ENCODE peak calls at places on chromosomes 16 and 17, in six cellular contexts. J is AG09319; M is small intestine; I is activated T-helper 1 cell treated with anti-CD3 and anti-CD28 coated beads, Interleukin-12 subunit alpha, Interleukin-12 subunit beta, Interleukin-2, Interleukin-4 antibody, amounts not matched to agents 30 ng/mL and 10 ng/mL and 1 ng/mL, durations not matched to agents 14 hours and 24 hours and 36 hours; W is NCI-H2081 treated with DMSO at 0.1 percent for 48 hours; R is mesendoderm. F is an unnamed sample.

GRCh38 chr16:86554599-86554916 is 477 bp downstream of the MTHFSD start:
- DNase-seq in I (no peak), J (no peak), W (no peak), M (no peak), R (peak), F (no peak)

GRCh38 chr16:66416136-66416535 is 11.0 kb upstream of the BEAN1 start:
- DNase-seq in W (no peak), I (no peak), J (no peak), R (no peak), M (no peak), F (no peak)

GRCh38 chr17:79657861-79658810 is 47.3 kb upstream of the RBFOX3 start:
- DNase-seq in J (no peak), M (no peak), W (no peak), I (no peak), R (peak), F (no peak)

GRCh38 chr17:68292689-68293040 is 1.4 kb downstream of the ARSG start:
- DNase-seq in M (no peak), W (no peak), J (no peak), I (no peak), R (no peak), F (no peak)

GRCh38 chr17:57874434-57875108 is 24.7 kb upstream of the MRPS23 start:
- DNase-seq in W (no peak), I (no peak), R (peak), J (peak), M (no peak), F (no peak)

GRCh38 chr16:9378876-9379275 is 287.4 kb downstream of the HAPSTR1 start:
- DNase-seq in I (no peak), M (no peak), J (no peak), R (peak), W (no peak), F (no peak)

GRCh38 chr16:69107311-69107962 is 2.0 kb downstream of the HAS3 start:
- DNase-seq in J (no peak), W (no peak), M (peak), I (no peak), R (peak), F (no peak)

GRCh38 chr17:77291591-77292386 is 151.0 kb downstream of the SEC14L1 start:
- DNase-seq in W (no peak), R (no peak), I (no peak), M (no peak), J (no peak), F (no peak)

GRCh38 chr16:29920690-29921371 is 5.2 kb downstream of the KCTD13 start:
- DNase-seq in J (no peak), I (no peak), M (no peak), W (no peak), R (no peak), F (no peak)

GRCh38 chr16:48194828-48195566 is 39.2 kb upstream of the ABCC12 start:
- DNase-seq in W (peak), J (no peak), I (no peak), M (peak), R (no peak), F (no peak)

GRCh38 chr17:40122944-40123810 is 1.4 kb downstream of the MSL1 start:
- DNase-seq in I (peak), J (no peak), W (no peak), M (peak), R (peak), F (peak)

GRCh38 chr16:66510711-66511614 is 39.0 kb downstream of the TK2 start:
- DNase-seq in M (no peak), R (no peak), J (no peak), W (no peak), I (no peak), F (no peak)

GRCh38 chr16:66294507-66294906 is 72.0 kb upstream of the CDH5 start:
- DNase-seq in I (no peak), M (no peak), R (no peak), J (no peak), W (no peak), F (no peak)

GRCh38 chr17:75587718-75588545 is at the start of gene MYO15B:
- DNase-seq in I (peak), R (peak), J (no peak), M (no peak), W (no peak), F (peak)

GRCh38 chr16:87828071-87828971 is 41.0 kb downstream of the SLC7A5 start:
- DNase-seq in J (no peak), I (no peak), R (no peak), W (no peak), M (no peak), F (no peak)

GRCh38 chr16:57562669-57563486 is 20.4 kb downstream of the ADGRG5 start:
- DNase-seq in J (no peak), M (peak), I (no peak), R (no peak), W (no peak), F (no peak)

GRCh38 chr16:27748868-27749546 is 199.1 kb downstream of the KATNIP start:
- DNase-seq in R (peak), W (no peak), J (peak), M (peak), I (no peak), F (peak)

GRCh38 chr16:84111481-84111880 is 5.3 kb downstream of the MBTPS1 start:
- DNase-seq in M (no peak), W (no peak), I (no peak), R (no peak), J (no peak), F (no peak)

GRCh38 chr16:23539984-23540816 is 16.9 kb downstream of the EARS2 start:
- DNase-seq in I (no peak), R (no peak), W (no peak), M (no peak), J (no peak), F (no peak)

GRCh38 chr17:50352072-50352692 is 6.3 kb downstream of the XYLT2 start:
- DNase-seq in M (no peak), R (no peak), I (no peak), J (no peak), W (no peak), F (no peak)

GRCh38 chr17:1957037-1957436 is 68.1 kb downstream of the RTN4RL1 start:
- DNase-seq in J (no peak), R (no peak), W (no peak), I (no peak), M (no peak), F (no peak)

GRCh38 chr16:81413245-81413990 is 31.2 kb upstream of the CMIP start:
- DNase-seq in I (no peak), W (no peak), J (no peak), M (no peak), R (no peak), F (no peak)

GRCh38 chr16:66603537-66604375 is 748 bp upstream of the CMTM3 start:
- DNase-seq in W (no peak), R (peak), J (no peak), M (peak), I (peak), F (peak)

GRCh38 chr16:82655720-82656500 is 29.1 kb downstream of the CDH13 start:
- DNase-seq in M (no peak), J (no peak), W (no peak), R (no peak), I (no peak), F (no peak)

GRCh38 chr17:3983945-3984484 is 19.8 kb upstream of the ATP2A3 start:
- DNase-seq in R (peak), M (no peak), W (no peak), I (no peak), J (no peak), F (no peak)

GRCh38 chr17:2102931-2103398 is 48.1 kb downstream of the HIC1 start:
- DNase-seq in R (no peak), W (no peak), J (no peak), M (no peak), I (no peak), F (no peak)

GRCh38 chr17:59349178-59349577 is 17.7 kb downstream of the YPEL2 start:
- DNase-seq in J (no peak), R (no peak), W (no peak), M (no peak), I (no peak), F (no peak)

GRCh38 chr17:14299261-14300093 is 1.4 kb upstream of the HS3ST3B1 start:
- DNase-seq in R (peak), J (no peak), M (no peak), W (no peak), I (peak), F (no peak)

GRCh38 chr16:73565925-73566324 is 518.0 kb upstream of the ZFHX3 start:
- DNase-seq in J (no peak), R (no peak), W (no peak), M (no peak), I (no peak), F (no peak)